ENCODE peak calls at places on chromosomes 7 and 10, in eight cellular contexts. K is choroid plexus epithelial cell, Y is fibroblast of lung, U is AG04450, T is cardiac fibroblast, F is neural progenitor cell, B is upper lobe of right lung, H is cardiac muscle cell. W is an unnamed sample.

GRCh38 chr10:16521311-16522016 is at the start of gene C1QL3:
- DNase-seq in K (peak; percentile 40), Y (peak; percentile 34), U (no peak), T (peak; percentile 36), F (peak; percentile 71), B (no peak), H (peak; percentile 39), W (peak; percentile 35)

GRCh38 chr7:46558482-46559193 is 637.6 kb upstream of the IGFBP3 start:
- DNase-seq in K (peak; percentile 67), Y (peak; percentile 83), U (no peak), T (peak; percentile 32), F (no peak), B (no peak), H (peak; percentile 48), W (peak; percentile 46)

GRCh38 chr7:75571209-75571608 is 79.1 kb downstream of the SPDYE5 start:
- DNase-seq in K (no peak), Y (no peak), U (no peak), T (no peak), F (peak; percentile 23), B (no peak), H (no peak), W (no peak)

GRCh38 chr10:33732176-33733025 is 397.9 kb upstream of the NRP1 start:
- DNase-seq in K (peak; percentile 79), Y (no peak), U (peak; percentile 15), T (peak; percentile 37), F (no peak), B (no peak), H (peak; percentile 58), W (peak; percentile 57)

GRCh38 chr10:45354261-45354660 is 19.8 kb upstream of the ALOX5 start:
- DNase-seq in K (no peak), Y (no peak), U (no peak), T (no peak), F (no peak), B (peak; percentile 72), H (no peak), W (no peak)

GRCh38 chr7:132584796-132585494 is 8.7 kb upstream of the PLXNA4 start:
- DNase-seq in K (no peak), Y (no peak), U (no peak), T (no peak), F (no peak), B (no peak), H (no peak), W (no peak)

GRCh38 chr7:99860281-99861127 is 16.3 kb downstream of the OR2AE1 start:
- DNase-seq in K (peak; percentile 74), Y (peak; percentile 97), U (peak; percentile 1), T (peak; percentile 45), F (no peak), B (no peak), H (peak; percentile 46), W (peak; percentile 32)

GRCh38 chr7:36281945-36282727 is 107.5 kb upstream of the ANLN start:
- DNase-seq in K (peak; percentile 66), Y (peak; percentile 56), U (no peak), T (no peak), F (no peak), B (no peak), H (no peak), W (no peak)

GRCh38 chr7:113367187-113367586 is 248.8 kb upstream of the SMIM30 start:
- DNase-seq in K (peak; percentile 1), Y (no peak), U (no peak), T (no peak), F (no peak), B (no peak), H (no peak), W (no peak)

GRCh38 chr7:40945788-40946187 is 757.1 kb downstream of the INHBA start:
- DNase-seq in K (no peak), Y (no peak), U (no peak), T (no peak), F (no peak), B (no peak), H (no peak), W (no peak)

GRCh38 chr7:104252409-104253134 is 44.8 kb upstream of the ORC5 start:
- DNase-seq in K (peak; percentile 18), Y (no peak), U (no peak), T (no peak), F (no peak), B (no peak), H (no peak), W (peak; percentile 22)

GRCh38 chr7:98409843-98410242 is 9.0 kb upstream of the BAIAP2L1 start:
- DNase-seq in K (no peak), Y (no peak), U (no peak), T (no peak), F (no peak), B (no peak), H (no peak), W (no peak)

GRCh38 chr10:104013489-104013888 is 46.5 kb downstream of the SLK start:
- DNase-seq in K (no peak), Y (no peak), U (no peak), T (no peak), F (no peak), B (no peak), H (no peak), W (no peak)

GRCh38 chr7:101537205-101537604 is 91.9 kb downstream of the MYL10 start:
- DNase-seq in K (no peak), Y (peak; percentile 10), U (no peak), T (no peak), F (no peak), B (no peak), H (peak; percentile 15), W (no peak)

GRCh38 chr7:51606601-51607154 is 290.1 kb upstream of the COBL start:
- DNase-seq in K (no peak), Y (no peak), U (no peak), T (no peak), F (no peak), B (no peak), H (no peak), W (no peak)

GRCh38 chr10:5183923-5184322 is 1.0 kb downstream of the AKR1C8 start:
- DNase-seq in K (no peak), Y (no peak), U (no peak), T (no peak), F (no peak), B (no peak), H (no peak), W (no peak)

GRCh38 chr7:1237704-1238255 is 5.1 kb downstream of the UNCX start:
- DNase-seq in K (no peak), Y (no peak), U (no peak), T (no peak), F (peak; percentile 42), B (no peak), H (no peak), W (no peak)

GRCh38 chr10:35216303-35216905 is 89.8 kb downstream of the CREM start:
- DNase-seq in K (peak; percentile 41), Y (peak; percentile 36), U (no peak), T (peak; percentile 54), F (no peak), B (no peak), H (peak; percentile 48), W (peak; percentile 53)

GRCh38 chr10:93475227-93475626 is 6.9 kb downstream of the MYOF start:
- DNase-seq in K (no peak), Y (no peak), U (no peak), T (no peak), F (no peak), B (no peak), H (no peak), W (no peak)

GRCh38 chr10:28991326-28991725 is 297.5 kb upstream of the LYZL1 start:
- DNase-seq in K (peak; percentile 53), Y (peak; percentile 95), U (no peak), T (peak; percentile 39), F (peak; percentile 16), B (no peak), H (peak; percentile 33), W (peak; percentile 39)

GRCh38 chr10:72322030-72322279 is 32.8 kb downstream of the DNAJB12 start:
- DNase-seq in K (no peak), Y (no peak), U (no peak), T (no peak), F (no peak), B (no peak), H (no peak), W (no peak)

GRCh38 chr10:3625959-3626751 is 158.9 kb downstream of the KLF6 start:
- DNase-seq in K (peak; percentile 84), Y (peak; percentile 86), U (peak; percentile 75), T (peak; percentile 39), F (no peak), B (no peak), H (peak; percentile 25), W (peak; percentile 49)

GRCh38 chr7:142053988-142054387 is 57.5 kb upstream of the MGAM2 start:
- DNase-seq in K (peak; percentile 81), Y (peak; percentile 32), U (no peak), T (no peak), F (no peak), B (no peak), H (peak; percentile 10), W (peak; percentile 29)

DNA sequence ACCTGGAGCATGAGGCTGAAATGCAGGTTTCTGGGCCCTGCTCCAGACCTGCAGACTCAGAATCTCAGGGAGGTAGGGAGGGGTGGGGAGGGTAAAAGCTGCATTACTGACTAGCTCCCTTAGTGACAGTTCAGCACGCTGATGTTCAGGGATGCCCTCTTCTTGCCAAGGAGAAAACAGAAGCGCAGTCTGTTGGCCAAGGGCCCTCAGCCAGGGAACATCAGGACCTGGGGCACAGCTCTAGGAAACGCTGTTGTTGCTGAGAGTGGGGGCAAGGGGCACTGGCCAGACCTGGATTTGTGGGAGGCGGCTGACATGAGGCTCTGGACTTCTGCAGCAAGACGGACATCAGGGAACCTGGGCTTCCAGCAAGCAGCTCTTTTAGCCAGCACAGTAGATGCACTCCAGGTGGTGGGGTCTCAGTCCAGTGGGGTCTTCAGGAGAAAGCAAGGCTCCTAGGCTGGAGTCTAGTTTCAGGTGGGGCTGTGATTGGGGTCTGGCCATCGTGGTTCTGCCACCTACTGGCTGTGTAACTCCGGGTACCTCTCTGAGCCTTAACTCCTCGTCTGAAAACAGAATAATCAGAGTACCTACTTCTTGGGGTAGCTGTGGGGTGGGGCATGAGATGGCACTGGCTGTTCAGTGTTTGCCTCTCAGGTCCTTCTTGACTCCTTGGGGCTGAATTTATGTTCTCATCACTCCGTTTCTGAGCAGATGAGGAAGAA is 72.9 kb upstream of the PRLHR start:
- DNase-seq in K (no peak), Y (no peak), U (no peak), T (no peak), F (no peak), B (no peak), H (no peak), W (no peak)
- TF ChIP-seq CTCF in K (peak; percentile 19), Y (no peak), U (no peak), T (no peak), F (peak; percentile 30), B (no peak), H (no peak), W (no peak)

GRCh38 chr10:70576803-70577517 is 25.6 kb downstream of the PRF1 start:
- DNase-seq in K (no peak), Y (peak; percentile 54), U (no peak), T (peak; percentile 21), F (no peak), B (no peak), H (no peak), W (peak; percentile 17)
- H3K4me3 ChIP-seq in K (no peak overlapping the region), Y (no peak overlapping the region), U (no peak overlapping the region), T (no peak overlapping the region), F (no peak overlapping the region), B (no peak overlapping the region), H (no peak overlapping the region), W (no peak overlapping the region)

GRCh38 chr7:153518201-153518984 is 533.8 kb upstream of the DPP6 start:
- DNase-seq in K (no peak), Y (no peak), U (no peak), T (no peak), F (no peak), B (no peak), H (no peak), W (no peak)
- TF ChIP-seq CTCF in K (no peak), Y (no peak), U (no peak), T (no peak), F (no peak), B (no peak), H (no peak), W (no peak)

GRCh38 chr7:155962968-155963300 is 150.7 kb upstream of the SHH start:
- DNase-seq in K (no peak), Y (no peak), U (no peak), T (no peak), F (no peak), B (no peak), H (no peak), W (no peak)
- H3K4me3 ChIP-seq in K (no peak overlapping the region), Y (no peak overlapping the region), U (no peak overlapping the region), T (no peak overlapping the region), F (no peak overlapping the region), B (no peak overlapping the region), H (no peak overlapping the region), W (no peak overlapping the region)